ENCODE peak calls at places on chromosomes 1 and 21, in six cellular contexts. Y, J, F, S, M and R are unnamed samples.

GRCh38 chr1:100523038-100523649 is 14.8 kb upstream of the GPR88 start:
- DNase-seq in J (no peak), M (no peak), S (no peak), F (peak; percentile 21), Y (no peak), R (no peak)

GRCh38 chr1:230215049-230215448 is 148.0 kb downstream of the GALNT2 start:
- DNase-seq in Y (peak; percentile 45), J (peak; percentile 75), F (peak; percentile 64), M (no peak), S (peak; percentile 45), R (no peak)

GRCh38 chr1:30187413-30188023 is 535.9 kb downstream of the MATN1 start:
- DNase-seq in F (no peak), Y (no peak), J (no peak), M (no peak), S (no peak), R (no peak)

GRCh38 chr1:26112407-26112775 is 767 bp downstream of the PDIK1L start:
- DNase-seq in M (no peak), J (no peak), Y (no peak), F (no peak), S (no peak), R (no peak)

GRCh38 chr1:30611741-30612309 is 111.6 kb downstream of the MATN1 start:
- DNase-seq in M (no peak), S (no peak), Y (no peak), F (no peak), J (no peak), R (no peak)

GRCh38 chr21:38825269-38825668 is 19.5 kb downstream of the ETS2 start:
- DNase-seq in J (no peak), Y (no peak), M (no peak), F (no peak), S (no peak), R (no peak)

GRCh38 chr1:52403566-52404115 is 582 bp downstream of the ORC1 start:
- DNase-seq in S (peak; percentile 81), M (peak; percentile 46), Y (no peak), J (no peak), F (peak; percentile 84), R (peak; percentile 34)

GRCh38 chr1:158067651-158068050 is 74.2 kb downstream of the KIRREL1 start:
- DNase-seq in S (no peak), M (no peak), J (no peak), F (peak; percentile 80), Y (no peak), R (no peak)

GRCh38 chr1:19311503-19311930 is 427 bp downstream of the AKR7A2 start:
- DNase-seq in Y (no peak), S (no peak), J (no peak), F (no peak), M (no peak), R (no peak)

GRCh38 chr1:45177452-45177851 is 29.0 kb downstream of the ZSWIM5 start:
- DNase-seq in F (peak; percentile 1), M (no peak), S (no peak), Y (no peak), J (no peak), R (no peak)

GRCh38 chr1:211734791-211735190 is 59.4 kb upstream of the NEK2 start:
- DNase-seq in F (no peak), J (no peak), M (no peak), S (no peak), Y (no peak), R (no peak)

GRCh38 chr1:65343286-65343685 is 33.9 kb downstream of the DNAJC6 start:
- DNase-seq in Y (no peak), S (no peak), F (peak; percentile 3), M (no peak), J (no peak), R (no peak)

GRCh38 chr1:66489972-66490601 is 43.9 kb upstream of the SGIP1 start:
- DNase-seq in M (no peak), J (no peak), Y (no peak), S (no peak), F (peak; percentile 22), R (no peak)

GRCh38 chr1:45913925-45914501 is 110.6 kb downstream of the MAST2 start:
- DNase-seq in M (no peak), Y (no peak), F (peak; percentile 14), S (no peak), J (no peak), R (no peak)

GRCh38 chr1:54811739-54812655 is 10.9 kb upstream of the TTC22 start:
- DNase-seq in M (no peak), Y (no peak), J (no peak), S (peak; percentile 24), F (no peak), R (no peak)

GRCh38 chr1:27773732-27774445 is 870 bp downstream of the STX12 start:
- DNase-seq in J (no peak), M (no peak), F (peak; percentile 62), S (no peak), Y (no peak), R (no peak)

DNA sequence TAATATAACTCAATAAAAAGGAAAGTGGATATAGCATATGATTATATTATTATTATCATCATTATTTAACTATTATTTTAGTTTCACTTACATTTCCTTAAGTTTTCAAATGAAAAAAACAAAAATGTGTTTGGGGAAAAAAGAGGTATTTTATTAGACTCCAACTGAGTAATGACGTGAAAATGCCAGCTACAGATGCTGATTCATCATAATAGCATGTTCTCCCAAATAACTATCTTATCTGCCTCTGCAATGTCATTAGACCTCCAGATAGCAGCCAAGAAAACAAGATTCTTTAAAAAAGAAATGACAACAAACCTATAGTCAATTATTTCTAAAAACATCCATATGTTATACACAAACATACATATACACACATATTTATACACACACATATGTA is 1071.9 kb upstream of the TMPRSS15 start:
- DNase-seq in Y (no peak), J (no peak), M (no peak), S (no peak), F (no peak), R (no peak)
- H3K9me3 ChIP-seq in Y (no peaks in the 10 kb centered on the region), J (no peaks in the 10 kb centered on the region), M (no peaks in the 10 kb centered on the region), S (peaks cover 8% of the 10 kb centered on the region), F (peaks cover 17% of the 10 kb centered on the region), R (no peaks in the 10 kb centered on the region)

GRCh38 chr1:181680871-181681270 is 197.6 kb downstream of the CACNA1E start:
- DNase-seq in S (no peak), J (no peak), Y (no peak), M (no peak), F (no peak), R (no peak)

GRCh38 chr1:181680332-181680731 is 197.0 kb downstream of the CACNA1E start:
- DNase-seq in J (no peak), M (no peak), Y (no peak), S (no peak), F (no peak), R (no peak)

DNA sequence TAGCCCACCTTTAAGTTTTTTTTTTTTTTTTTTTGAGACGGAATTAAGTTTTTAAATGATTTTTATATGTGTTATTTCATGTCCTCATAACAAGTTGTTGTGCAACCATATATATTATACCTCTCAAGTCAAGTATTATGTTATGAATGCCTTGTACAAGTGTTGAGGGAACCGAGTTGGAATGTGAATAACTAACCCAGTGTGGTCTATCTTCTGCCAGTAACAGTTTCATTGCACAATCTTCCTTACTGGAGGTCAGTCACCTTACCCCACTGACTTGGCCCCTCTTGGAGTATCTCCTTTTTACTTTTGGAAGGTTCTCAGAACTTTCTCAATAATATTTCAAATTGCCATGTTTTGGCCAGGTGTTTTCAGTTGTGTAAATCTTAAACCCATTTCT is 201.9 kb downstream of the CACNA1E start:
- DNase-seq in F (no peak), Y (no peak), J (no peak), S (no peak), M (no peak), R (no peak)
- H3K9me3 ChIP-seq in F (peaks cover 5% of the 10 kb centered on the region), Y (no peaks in the 10 kb centered on the region), J (no peaks in the 10 kb centered on the region), S (no peaks in the 10 kb centered on the region), M (no peaks in the 10 kb centered on the region), R (no peaks in the 10 kb centered on the region)

DNA sequence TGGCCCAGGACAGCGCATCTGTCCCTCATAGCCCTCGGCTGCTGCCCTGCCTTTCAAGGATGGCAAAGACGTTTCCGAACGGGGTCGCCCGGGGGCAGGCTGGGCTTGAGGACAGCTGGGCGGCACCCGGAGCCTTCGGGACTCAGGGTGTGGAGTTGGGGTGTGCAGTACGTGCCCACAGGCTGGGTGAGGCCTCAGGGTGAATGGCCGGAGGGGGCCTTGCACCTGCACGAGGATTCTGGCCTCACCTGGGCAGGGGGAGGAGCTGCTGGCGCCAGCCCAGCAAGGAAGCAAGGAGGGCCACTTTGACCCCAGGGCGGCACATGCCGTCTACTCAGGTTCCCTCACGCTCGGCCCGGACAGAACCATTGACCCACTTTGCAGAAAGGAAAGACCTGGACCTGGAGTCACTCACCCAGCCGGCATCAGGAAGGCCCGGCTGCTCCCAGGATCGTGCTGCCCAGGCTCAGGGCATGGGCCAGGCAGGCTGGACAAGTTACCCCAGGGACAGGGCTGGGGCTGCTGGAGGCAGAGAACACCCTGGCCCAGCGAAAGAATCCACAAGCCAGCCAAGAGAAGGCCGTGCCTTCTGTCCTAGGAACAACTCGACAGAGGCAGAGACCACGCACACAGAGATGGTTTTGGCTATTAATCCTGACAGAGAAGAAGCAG is 65.1 kb upstream of the TTC34 start:
- DNase-seq in F (no peak), S (no peak), M (no peak), J (no peak), Y (no peak), R (no peak)
- H3K9me3 ChIP-seq in F (peaks cover 77% of the 10 kb centered on the region), S (peaks cover 65% of the 10 kb centered on the region), M (peaks cover 8% of the 10 kb centered on the region), J (peaks cover 9% of the 10 kb centered on the region), Y (peaks cover 9% of the 10 kb centered on the region), R (peaks cover 2% of the 10 kb centered on the region)

DNA sequence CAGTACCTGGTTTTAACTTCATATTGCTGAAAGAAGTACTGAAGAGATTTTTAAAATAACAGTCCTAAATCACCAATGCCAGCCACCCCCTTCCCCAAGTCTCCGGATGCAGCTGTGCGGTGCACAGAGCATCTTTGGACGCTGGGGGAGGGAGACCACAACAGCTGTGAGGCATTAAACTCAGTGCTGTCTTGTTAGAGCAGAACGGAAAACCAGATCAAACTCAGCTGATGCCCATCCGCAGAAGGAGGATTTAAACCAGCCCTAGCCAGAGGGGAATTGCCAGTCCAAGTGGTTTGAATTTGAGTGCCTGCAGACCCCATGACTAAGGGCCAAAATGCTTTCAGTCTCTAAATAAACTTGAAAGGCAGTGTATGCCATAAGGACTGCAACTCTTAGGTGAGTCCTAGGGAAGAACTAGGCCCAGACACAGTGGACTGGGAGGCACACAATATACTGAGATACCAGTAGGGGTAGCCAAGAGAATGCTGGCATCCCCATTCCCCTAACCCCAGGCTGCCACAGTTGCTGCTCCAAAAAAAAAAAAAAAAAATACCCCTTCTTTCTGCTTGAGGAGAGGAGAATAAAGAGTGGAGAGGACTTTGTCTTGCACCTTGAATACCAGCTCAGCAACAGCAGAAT is 576.2 kb downstream of the NEGR1 start:
- DNase-seq in Y (no peak), M (no peak), F (peak; percentile 15), S (no peak), J (no peak), R (no peak)
- H3K9me3 ChIP-seq in Y (peaks cover 7% of the 10 kb centered on the region), M (no peaks in the 10 kb centered on the region), F (no peaks in the 10 kb centered on the region), S (no peaks in the 10 kb centered on the region), J (no peaks in the 10 kb centered on the region), R (peaks cover 3% of the 10 kb centered on the region)